ENCODE peak calls at places on chromosomes 7 and 10, in seven cellular contexts. D, F, O, Z, J, P and B are unnamed samples. For H3K4me1, the result is how much of the 10 kb centered on the place peaks cover.

GRCh38 chr10:129769381-129770116 is 194.5 kb downstream of the EBF3 start:
- DNase-seq in D (no peak), F (no peak), O (peak), Z (no peak), J (no peak), P (no peak), B (no peak)

GRCh38 chr7:37912756-37913155 is 3.9 kb downstream of the SFRP4 start:
- DNase-seq in D (no peak), F (no peak), O (no peak), Z (no peak), J (no peak), P (no peak), B (no peak)

GRCh38 chr7:31373337-31374289 is 33.1 kb upstream of the NEUROD6 start:
- DNase-seq in D (no peak), F (peak), O (peak), Z (no peak), J (peak), P (no peak), B (no peak)

GRCh38 chr7:112556633-112557032 is 75.8 kb downstream of the LSMEM1 start:
- DNase-seq in D (no peak), F (no peak), O (no peak), Z (no peak), J (no peak), P (no peak), B (no peak)

GRCh38 chr7:151061241-151062110 is 2.1 kb downstream of the SLC4A2 start:
- DNase-seq in D (no peak), F (no peak), O (peak), Z (no peak), J (peak), P (no peak), B (no peak)

GRCh38 chr7:100606313-100606712 is 4.2 kb downstream of the PCOLCE start:
- DNase-seq in D (no peak), F (no peak), O (no peak), Z (no peak), J (no peak), P (no peak), B (no peak)

GRCh38 chr7:55463863-55464262 is 98.7 kb downstream of the LANCL2 start:
- DNase-seq in D (no peak), F (no peak), O (no peak), Z (no peak), J (no peak), P (no peak), B (no peak)

GRCh38 chr10:3873728-3874461 is 88.9 kb upstream of the KLF6 start:
- DNase-seq in D (no peak), F (no peak), O (no peak), Z (no peak), J (no peak), P (no peak), B (no peak)

GRCh38 chr10:77531441-77532001 is 106.1 kb downstream of the KCNMA1 start:
- DNase-seq in D (peak), F (no peak), O (no peak), Z (no peak), J (no peak), P (peak), B (no peak)

GRCh38 chr7:155918720-155919399 is 106.6 kb upstream of the SHH start:
- DNase-seq in D (no peak), F (no peak), O (no peak), Z (no peak), J (peak), P (no peak), B (peak)

GRCh38 chr7:78437118-78437517 is 638.5 kb downstream of the PHTF2 start:
- DNase-seq in D (no peak), F (no peak), O (no peak), Z (no peak), J (no peak), P (no peak), B (no peak)

GRCh38 chr7:132291446-132291845 is 284.8 kb downstream of the PLXNA4 start:
- DNase-seq in D (no peak), F (no peak), O (no peak), Z (no peak), J (no peak), P (no peak), B (no peak)

GRCh38 chr10:17588420-17588819 is 28.8 kb downstream of the HACD1 start:
- DNase-seq in D (no peak), F (no peak), O (no peak), Z (no peak), J (no peak), P (no peak), B (no peak)

GRCh38 chr10:17582015-17582414 is 35.2 kb downstream of the HACD1 start:
- DNase-seq in D (no peak), F (no peak), O (no peak), Z (no peak), J (no peak), P (no peak), B (no peak)

GRCh38 chr10:17586741-17587720 is 30.1 kb downstream of the HACD1 start:
- DNase-seq in D (no peak), F (peak), O (no peak), Z (no peak), J (no peak), P (no peak), B (no peak)

GRCh38 chr10:17580853-17581252 is 36.3 kb downstream of the HACD1 start:
- DNase-seq in D (no peak), F (no peak), O (no peak), Z (no peak), J (no peak), P (no peak), B (no peak)

DNA sequence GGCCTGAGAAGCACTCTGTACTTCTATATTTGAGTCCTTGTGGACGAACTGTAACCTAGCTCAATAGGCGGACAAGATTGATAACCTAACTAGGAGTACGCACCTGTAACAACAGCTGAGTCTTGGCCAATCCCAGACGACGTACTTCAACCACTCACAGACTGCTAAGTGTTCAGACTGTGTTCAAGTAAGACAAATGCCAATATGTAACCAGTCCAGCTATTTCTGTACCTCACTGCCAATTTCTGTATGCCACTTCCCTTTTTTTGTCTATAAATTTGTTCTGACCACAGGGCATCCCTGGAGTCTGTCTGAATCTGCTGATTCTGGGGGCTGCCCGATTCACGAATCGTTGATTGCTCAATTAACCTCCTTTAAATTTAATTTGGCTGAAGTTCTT is 32.2 kb downstream of the HACD1 start:
- DNase-seq in D (no peak), F (peak), O (no peak), Z (no peak), J (peak), P (no peak), B (no peak)
- H3K4me1 ChIP-seq in D (under half), F (under half), O (under half), Z (under half), J (under half), P (under half), B (under half)

DNA sequence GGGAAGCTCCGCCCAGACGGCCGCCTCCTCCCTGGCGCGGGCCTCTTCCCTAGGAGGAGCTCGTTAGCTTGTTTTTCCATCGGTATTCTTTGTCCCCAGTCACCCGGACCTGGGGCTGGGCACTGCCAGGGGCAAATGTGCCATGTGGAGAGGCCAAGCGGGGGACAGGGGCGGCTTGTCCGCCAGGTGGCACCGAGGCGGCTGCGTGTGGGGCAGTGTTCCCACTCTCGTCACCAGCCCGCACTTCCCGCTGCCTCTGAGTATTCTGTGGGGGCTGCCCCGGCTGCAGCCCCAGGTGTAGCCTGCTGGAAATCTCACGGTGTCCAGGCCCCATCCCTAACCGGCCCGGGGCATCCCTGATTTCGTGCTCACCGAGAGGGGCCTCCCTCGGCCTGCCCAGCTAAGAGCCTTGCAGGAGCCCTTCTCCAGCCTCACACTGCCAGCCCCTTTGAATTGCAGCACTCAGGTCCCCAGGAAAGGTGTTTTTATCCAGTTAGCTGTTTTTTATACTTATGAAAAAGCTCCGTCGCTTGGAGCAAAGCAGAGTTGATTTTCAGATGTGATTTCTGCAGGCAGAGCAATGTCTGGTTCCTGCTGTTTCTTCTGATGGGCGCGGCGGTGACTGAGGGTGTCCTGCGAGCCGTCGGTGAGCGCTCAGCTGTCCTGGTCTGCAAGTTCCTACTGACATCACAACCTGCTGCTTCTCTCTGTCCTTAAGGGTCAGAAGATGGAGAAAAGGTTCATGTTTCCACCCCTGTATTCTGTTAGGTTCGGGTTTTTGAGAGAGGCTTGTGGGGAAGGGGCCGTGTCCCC is 109.8 kb upstream of the FAM20C start:
- DNase-seq in D (no peak), F (no peak), O (peak), Z (no peak), J (no peak), P (no peak), B (no peak)
- H3K4me1 ChIP-seq in D (under half), F (under half), O (under half), Z (under half), J (under half), P (under half), B (under half)

GRCh38 chr7:82481499-82482097 is 38.0 kb upstream of the CACNA2D1 start:
- DNase-seq in D (no peak), F (peak), O (no peak), Z (no peak), J (no peak), P (no peak), B (no peak)
- H3K4me1 ChIP-seq in D (under half), F (under half), O (under half), Z (under half), J (under half), P (under half), B (under half)

GRCh38 chr7:7921830-7922229 is 46.8 kb upstream of the GLCCI1 start:
- DNase-seq in D (no peak), F (no peak), O (no peak), Z (no peak), J (no peak), P (no peak), B (no peak)
- H3K4me1 ChIP-seq in D (under half), F (under half), O (under half), Z (under half), J (under half), P (under half), B (under half)